ENCODE peak calls at places on chromosomes 16 and 17, in four cellular contexts. A is RWPE1, T is upper lobe of right lung, M is osteoblast. O is an unnamed sample.

GRCh38 chr16:46871587-46871986 is 12.6 kb upstream of the GPT2 start:
- DNase-seq in M (no peak), A (no peak), T (no peak), O (no peak)

GRCh38 chr16:86848821-86849220 is 270.5 kb downstream of the FOXL1 start:
- DNase-seq in A (no peak), T (no peak), M (no peak), O (no peak)

GRCh38 chr17:8632087-8632486 is 1.6 kb upstream of the MYH10 start:
- DNase-seq in T (no peak), M (peak; percentile 38), A (no peak), O (no peak)

GRCh38 chr17:64736804-64737492 is 74.8 kb upstream of the SMURF2 start:
- DNase-seq in M (no peak), T (no peak), A (no peak), O (no peak)

GRCh38 chr17:52419256-52419655 is 260.7 kb upstream of the CA10 start:
- DNase-seq in T (no peak), M (no peak), A (no peak), O (no peak)

GRCh38 chr16:70298988-70299938 is at the start of gene DDX19B:
- DNase-seq in T (peak; percentile 93), A (peak; percentile 55), M (peak; percentile 89), O (peak; percentile 96)

GRCh38 chr16:881219-882097 is 80.9 kb upstream of the GNG13 start:
- DNase-seq in M (peak; percentile 91), T (no peak), A (no peak), O (no peak)

GRCh38 chr16:66275795-66276428 is 90.6 kb upstream of the CDH5 start:
- DNase-seq in M (peak; percentile 88), A (peak; percentile 25), T (no peak), O (peak; percentile 81)

GRCh38 chr17:22703204-22703603 is 1010.9 kb downstream of the KCNJ18 start:
- DNase-seq in M (no peak), T (no peak), A (no peak), O (no peak)

GRCh38 chr17:58231644-58232043 is 6.7 kb upstream of the LPO start:
- DNase-seq in M (no peak), A (no peak), T (no peak), O (no peak)

GRCh38 chr16:3961449-3961849 is 80.9 kb upstream of the CREBBP start:
- DNase-seq in A (no peak), M (peak; percentile 74), T (no peak), O (no peak)

GRCh38 chr16:85634747-85635544 is 21.8 kb downstream of the GSE1 start:
- DNase-seq in A (no peak), T (no peak), M (no peak), O (no peak)

GRCh38 chr17:47388825-47389224 is 65.1 kb downstream of the EFCAB13 start:
- DNase-seq in T (no peak), M (no peak), A (no peak), O (no peak)

GRCh38 chr17:13587487-13588338 is 14.0 kb downstream of the HS3ST3A1 start:
- DNase-seq in A (no peak), M (peak; percentile 63), T (no peak), O (no peak)

GRCh38 chr17:869567-870530 is 87.7 kb downstream of the MRM3 start:
- DNase-seq in T (no peak), M (peak; percentile 93), A (peak; percentile 95), O (peak; percentile 92)

GRCh38 chr16:71883193-71883848 is 661 bp downstream of the ZNF821 start:
- DNase-seq in A (peak; percentile 36), T (peak; percentile 75), M (peak; percentile 87), O (peak; percentile 85)

GRCh38 chr16:76791151-76791550 is 399.8 kb upstream of the MON1B start:
- DNase-seq in T (no peak), M (no peak), A (no peak), O (no peak)

GRCh38 chr17:28842282-28843012 is at the start of gene FAM222B:
- DNase-seq in M (peak; percentile 100), T (peak; percentile 94), A (peak; percentile 95), O (peak; percentile 95)

GRCh38 chr16:3021449-3022207 is 1.5 kb downstream of the TNFRSF12A start:
- DNase-seq in M (peak; percentile 98), A (peak; percentile 68), T (peak; percentile 93), O (peak; percentile 68)

GRCh38 chr17:13306310-13306962 is 288.6 kb upstream of the ELAC2 start:
- DNase-seq in A (peak; percentile 70), T (no peak), M (peak; percentile 58), O (no peak)

GRCh38 chr16:31700200-31700529 is 172.5 kb downstream of the AHSP start:
- DNase-seq in A (peak; percentile 92), T (no peak), M (peak; percentile 89), O (no peak)

GRCh38 chr17:27559996-27560481 is 70.9 kb upstream of the LGALS9 start:
- DNase-seq in A (peak; percentile 45), M (peak; percentile 88), T (no peak), O (peak; percentile 91)

GRCh38 chr17:9854255-9854654 is 28.5 kb downstream of the GLP2R start:
- DNase-seq in T (no peak), A (no peak), M (no peak), O (no peak)

GRCh38 chr16:70746708-70747424 is 54.1 kb downstream of the VAC14 start:
- DNase-seq in M (peak; percentile 96), A (peak; percentile 90), T (peak; percentile 85), O (peak; percentile 93)

GRCh38 chr16:67641779-67642708 is 2.9 kb upstream of the CARMIL2 start:
- DNase-seq in A (no peak), M (peak; percentile 92), T (peak; percentile 81), O (no peak)